ENCODE peak calls at places on chromosomes 4 and X, in seven cellular contexts. C, F, E, Z, P, Q and S are unnamed samples.

GRCh38 chr4:4872148-4872903 is 12.9 kb downstream of the MSX1 start:
- DNase-seq in C (no peak), E (no peak), P (no peak), F (no peak), Q (no peak), Z (no peak), S (no peak)

GRCh38 chr4:33323393-33323792 is 2603.2 kb downstream of the PCDH7 start:
- DNase-seq in E (no peak), P (peak), Q (no peak), Z (no peak), C (no peak), F (no peak), S (no peak)

GRCh38 chr4:89625599-89626293 is 211.2 kb downstream of the SNCA start:
- DNase-seq in Z (no peak), Q (no peak), C (no peak), F (no peak), P (no peak), E (no peak), S (no peak)

GRCh38 chr4:108337923-108338322 is 169.2 kb upstream of the LEF1 start:
- DNase-seq in Q (no peak), E (no peak), F (no peak), Z (no peak), P (peak), C (no peak), S (no peak)

GRCh38 chrX:105744291-105744690 is 78.0 kb upstream of the NRK start:
- DNase-seq in F (no peak), P (no peak), C (no peak), Z (no peak), Q (no peak), E (no peak), S (no peak)

GRCh38 chr4:71553605-71554004 is 214.8 kb downstream of the SLC4A4 start:
- DNase-seq in C (peak), Q (no peak), Z (no peak), P (peak), E (no peak), F (no peak), S (no peak)

GRCh38 chr4:40630335-40631021 is 814 bp upstream of the RBM47 start:
- DNase-seq in F (peak), P (no peak), C (no peak), Q (peak), Z (no peak), E (peak), S (peak)

GRCh38 chr4:2831611-2832308 is 11.9 kb upstream of the ADD1 start:
- DNase-seq in P (no peak), F (peak), C (no peak), E (peak), Q (peak), Z (peak), S (peak)

GRCh38 chr4:24560770-24561415 is 23.5 kb downstream of the DHX15 start:
- DNase-seq in P (peak), F (no peak), C (peak), E (no peak), Q (no peak), Z (no peak), S (no peak)

GRCh38 chr4:68498413-68499007 is 51.2 kb downstream of the TMPRSS11E start:
- DNase-seq in Z (no peak), E (no peak), F (peak), Q (peak), P (peak), C (peak), S (no peak)

GRCh38 chrX:130260316-130260715 is 8.4 kb downstream of the ZNF280C start:
- DNase-seq in F (no peak), P (peak), Q (no peak), Z (no peak), E (no peak), C (peak), S (no peak)

GRCh38 chrX:34987646-34988045 is 45.0 kb downstream of the FAM47B start:
- DNase-seq in F (no peak), E (no peak), C (no peak), Q (no peak), P (no peak), Z (no peak), S (no peak)

GRCh38 chrX:13661735-13662536 is 9.0 kb downstream of the TCEANC start:
- DNase-seq in P (no peak), E (no peak), Q (no peak), Z (no peak), F (no peak), C (no peak), S (no peak)

GRCh38 chrX:56728752-56729151 is 291 bp upstream of the NBDY start:
- DNase-seq in C (peak), Z (no peak), P (peak), Q (no peak), F (no peak), E (no peak), S (no peak)

GRCh38 chrX:115564243-115564642 is 3.3 kb downstream of the PLS3 start:
- DNase-seq in F (no peak), P (no peak), Q (no peak), E (no peak), Z (no peak), C (no peak), S (no peak)

GRCh38 chr4:146340798-146341197 is 126.5 kb downstream of the REELD1 start:
- DNase-seq in F (no peak), C (peak), Q (no peak), Z (no peak), P (peak), E (no peak), S (no peak)

GRCh38 chr4:99405433-99406115 is 29.6 kb downstream of the ADH7 start:
- DNase-seq in E (peak), P (peak), C (peak), Z (peak), Q (peak), F (peak), S (no peak)

GRCh38 chrX:115642895-115643530 is 82.0 kb downstream of the PLS3 start:
- DNase-seq in F (no peak), E (no peak), C (peak), P (peak), Z (no peak), Q (no peak), S (no peak)

GRCh38 chrX:13540602-13541001 is 28.8 kb upstream of the EGFL6 start:
- DNase-seq in E (no peak), Z (no peak), F (no peak), P (no peak), C (no peak), Q (no peak), S (no peak)

DNA sequence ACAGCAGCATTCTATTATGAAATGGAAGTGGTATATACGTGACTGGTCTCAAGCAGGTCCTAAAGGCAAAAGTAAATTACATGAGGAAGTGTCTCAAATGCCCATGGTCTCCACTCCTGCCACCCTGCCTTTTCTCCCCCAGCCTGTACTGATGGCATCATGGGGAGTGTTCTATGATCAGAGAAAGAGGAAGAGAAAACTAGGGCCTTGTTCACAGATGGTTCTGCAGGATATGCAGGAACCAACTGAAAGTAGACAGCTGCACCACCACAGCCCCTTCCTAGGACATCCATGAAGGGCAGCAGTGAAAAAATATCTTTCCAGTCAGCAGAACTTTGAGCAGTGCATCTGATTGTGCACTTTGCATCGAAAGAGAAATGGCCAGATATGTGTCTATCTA is 901.5 kb downstream of the ARAP2 start:
- DNase-seq in F (no peak), E (no peak), P (no peak), Z (no peak), C (no peak), Q (no peak), S (no peak)
- H3K4me3 ChIP-seq in F (no peak), E (no peak), P (no peak), Z (no peak), C (no peak), Q (no peak), S (no peak)

GRCh38 chr4:37697566-37697965 is 11.4 kb upstream of the RELL1 start:
- DNase-seq in C (no peak), E (no peak), P (no peak), Z (no peak), F (no peak), Q (no peak), S (no peak)
- TF ChIP-seq CTCF in C (no peak), E (no peak), P (no peak), Z (no peak), F (no peak), Q (no peak), S (no peak)

GRCh38 chr4:138614462-138615142 is 372.5 kb upstream of the SLC7A11 start:
- DNase-seq in F (no peak), P (no peak), Z (no peak), Q (no peak), E (no peak), C (no peak), S (no peak)
- H3K4me3 ChIP-seq in F (no peak), P (no peak), Z (no peak), Q (no peak), E (no peak), C (no peak), S (no peak)

GRCh38 chr4:173311368-173311767 is 22.8 kb downstream of the HMGB2 start:
- DNase-seq in Q (no peak), E (no peak), C (no peak), Z (no peak), F (no peak), P (no peak), S (no peak)

DNA sequence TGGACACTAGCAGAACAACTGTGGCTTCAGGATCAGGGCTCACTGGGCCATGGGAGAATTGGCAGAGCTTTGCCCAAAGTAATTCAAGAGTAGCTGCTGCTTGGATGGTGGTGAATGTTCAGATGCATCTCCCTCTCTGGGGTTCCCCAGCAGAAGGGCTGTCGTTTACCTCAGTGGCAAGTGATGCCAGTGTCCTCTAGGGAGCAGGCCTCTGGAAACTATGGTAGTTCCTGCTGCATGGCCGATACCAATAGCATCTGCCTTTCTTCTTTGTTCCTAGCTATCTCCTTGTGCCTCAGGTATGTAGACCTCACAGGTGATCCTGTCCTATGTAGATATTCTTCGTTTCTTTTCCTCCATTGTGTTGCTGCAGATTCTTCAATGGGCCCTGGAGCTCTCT is 26.4 kb downstream of the HMGB2 start:
- DNase-seq in E (no peak), P (no peak), Z (no peak), Q (no peak), F (no peak), C (no peak), S (no peak)
- TF ChIP-seq CTCF in E (no peak), P (no peak), Z (no peak), Q (no peak), F (no peak), C (no peak), S (no peak)

GRCh38 chrX:23900220-23900797 is 7.4 kb downstream of the APOO start:
- DNase-seq in C (no peak), P (peak), F (no peak), Z (no peak), Q (no peak), E (no peak), S (no peak)

GRCh38 chrX:23904096-23904495 is 3.6 kb downstream of the APOO start:
- DNase-seq in Z (no peak), F (no peak), C (no peak), E (no peak), P (peak), Q (no peak), S (no peak)

GRCh38 chrX:23901805-23902204 is 5.9 kb downstream of the APOO start:
- DNase-seq in Q (peak), P (peak), E (no peak), Z (peak), C (peak), F (no peak), S (no peak)

GRCh38 chrX:23901065-23901464 is 6.7 kb downstream of the APOO start:
- DNase-seq in Z (no peak), E (no peak), C (peak), P (peak), Q (no peak), F (peak), S (no peak)

DNA sequence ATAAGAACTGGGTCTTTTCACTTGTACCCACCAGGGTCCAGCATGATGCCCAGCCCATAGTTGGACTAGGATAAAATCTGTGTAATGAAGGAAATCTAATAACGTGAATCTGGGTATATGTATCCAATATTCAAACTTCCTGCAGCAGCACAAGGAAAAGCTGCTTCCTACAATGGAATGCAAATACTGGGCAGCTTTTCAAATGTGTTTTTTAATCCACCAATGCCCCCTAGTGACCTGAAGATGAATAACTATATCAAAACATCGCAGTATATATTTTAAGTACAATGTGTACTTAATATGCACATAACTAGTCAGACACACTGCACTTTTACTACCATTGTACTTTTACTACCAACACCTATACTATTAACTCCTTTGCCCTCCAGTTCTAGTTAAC is 5.3 kb downstream of the APOO start:
- DNase-seq in Q (no peak), P (peak), F (no peak), C (peak), Z (no peak), E (no peak), S (no peak)
- H3K4me3 ChIP-seq in Q (no peak), P (no peak), F (no peak), C (no peak), Z (peak), E (peak), S (peak)

DNA sequence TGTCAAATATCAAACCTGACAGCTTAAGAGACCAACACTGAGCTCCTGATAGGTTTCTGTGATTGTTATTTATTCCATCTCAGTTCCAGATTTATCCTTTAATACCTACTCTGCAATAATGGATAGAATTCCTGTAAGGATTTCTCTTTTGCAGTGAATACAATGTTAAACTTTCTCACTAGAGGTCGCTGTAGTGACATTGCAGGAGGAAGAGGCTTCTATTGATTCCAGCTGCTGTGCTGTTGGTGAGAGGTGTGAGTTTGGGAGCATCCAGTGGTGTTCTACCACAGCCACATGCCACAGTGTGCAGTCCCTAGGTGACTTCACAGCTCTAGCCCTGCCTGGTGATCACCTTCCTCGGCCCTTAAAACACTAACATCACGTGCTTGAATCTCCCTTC is 34.6 kb upstream of the DCAF8L2 start:
- DNase-seq in C (peak), F (no peak), P (peak), Z (no peak), E (no peak), Q (no peak), S (no peak)
- TF ChIP-seq CTCF in C (peak), F (no peak), P (peak), Z (no peak), E (peak), Q (peak), S (peak)

GRCh38 chr4:185735887-185736286 is 76.1 kb downstream of the SORBS2 start:
- DNase-seq in C (no peak), Q (no peak), E (no peak), Z (no peak), P (no peak), F (no peak), S (no peak)

GRCh38 chr4:185734930-185735329 is 77.1 kb downstream of the SORBS2 start:
- DNase-seq in E (no peak), C (no peak), P (no peak), Q (no peak), Z (no peak), F (no peak), S (no peak)

GRCh38 chr4:185738038-185738552 is 73.9 kb downstream of the SORBS2 start:
- DNase-seq in F (no peak), Q (no peak), Z (no peak), P (peak), C (peak), E (no peak), S (no peak)

GRCh38 chr4:185738851-185739250 is 73.1 kb downstream of the SORBS2 start:
- DNase-seq in E (no peak), Z (no peak), F (no peak), Q (no peak), P (no peak), C (no peak), S (no peak)

DNA sequence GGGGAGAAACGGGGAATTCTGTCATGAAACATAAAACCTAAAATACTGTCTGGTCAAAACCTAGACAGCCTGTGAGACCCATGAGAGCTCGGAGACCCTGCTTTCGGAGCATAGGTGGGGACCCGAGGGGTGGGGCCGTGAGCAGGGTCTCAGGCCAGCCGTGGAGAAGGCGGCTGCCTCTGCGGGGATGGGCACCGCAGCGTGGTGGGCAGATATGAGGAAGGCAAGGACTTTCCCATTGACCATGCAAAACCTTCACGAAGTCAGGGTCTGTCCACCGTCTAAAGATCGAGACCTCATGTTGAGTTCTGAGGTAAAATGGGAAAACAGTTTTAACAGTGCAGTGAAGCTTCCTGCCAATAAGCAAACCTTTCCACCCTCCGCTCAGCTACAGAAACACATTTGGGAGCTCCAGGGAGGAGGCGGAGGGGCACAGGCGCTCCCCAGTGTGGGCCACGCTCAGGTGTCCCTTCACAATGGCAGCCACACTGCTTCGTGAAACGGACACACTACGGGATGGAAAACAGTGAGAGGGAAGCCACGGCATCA is 74.4 kb downstream of the SORBS2 start:
- DNase-seq in F (no peak), P (no peak), E (no peak), C (no peak), Z (no peak), Q (no peak), S (no peak)
- H3K4me3 ChIP-seq in F (no peak), P (peak), E (peak), C (no peak), Z (peak), Q (no peak), S (no peak)

DNA sequence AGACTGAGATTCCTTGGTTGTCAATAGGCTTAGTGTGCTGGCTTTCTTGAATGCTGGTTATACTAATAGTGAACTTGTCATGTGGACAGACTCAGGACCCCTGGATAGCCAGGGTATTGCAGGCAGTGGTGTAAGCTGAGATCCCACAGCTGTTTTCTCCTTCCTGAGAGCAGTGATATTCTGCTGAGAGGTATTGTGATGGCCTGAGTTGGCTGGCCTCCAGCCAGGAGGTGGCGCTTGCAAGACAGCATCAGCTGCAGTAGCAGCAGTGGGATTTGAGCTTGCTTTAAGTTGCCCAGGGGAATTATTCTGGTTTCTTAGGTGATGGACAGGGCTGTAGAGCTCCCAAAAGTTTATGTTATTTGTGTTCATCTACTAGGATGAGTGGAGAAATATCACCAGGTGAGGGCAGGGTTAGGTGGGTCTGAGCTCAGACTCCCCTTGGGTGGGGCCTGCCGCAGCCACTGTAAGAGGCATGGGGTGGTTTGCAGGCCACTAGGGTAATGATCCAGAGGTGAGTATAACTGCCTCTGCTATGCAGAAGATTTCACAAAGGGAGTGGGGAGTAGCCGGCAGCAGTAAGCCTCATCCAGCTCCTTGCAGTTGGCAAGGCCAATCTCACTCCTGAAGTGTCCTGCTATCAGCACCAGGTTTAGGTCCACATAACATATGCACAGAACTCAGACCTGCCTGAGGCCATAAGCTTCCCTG is 66.2 kb downstream of the IL15 start:
- DNase-seq in E (peak), Q (peak), Z (no peak), C (peak), F (no peak), P (no peak), S (no peak)
- TF ChIP-seq CTCF in E (no peak), Q (no peak), Z (no peak), C (no peak), F (no peak), P (no peak), S (no peak)

GRCh38 chr4:55553442-55553841 is 6.7 kb upstream of the CLOCK start:
- DNase-seq in F (peak), E (no peak), C (peak), Z (peak), P (peak), Q (peak), S (no peak)
- H3K4me3 ChIP-seq in F (peak), E (peak), C (peak), Z (peak), P (peak), Q (no peak), S (peak)